ENCODE peak calls at places on chromosomes 12 and 14, in nine cellular contexts. R, N, F, A, K, O, W, U and Q are unnamed samples.

GRCh38 chr14:104263671-104264358 is 125.4 kb downstream of the KIF26A start:
- DNase-seq in R (peak), N (no peak), F (no peak), A (no peak), K (no peak), O (no peak), W (peak), U (peak), Q (no peak)

GRCh38 chr12:49091056-49091835 is 3.4 kb downstream of the DHH start:
- DNase-seq in R (no peak), N (no peak), F (no peak), A (no peak), K (no peak), O (no peak), W (peak), U (no peak), Q (no peak)

GRCh38 chr14:78356406-78356805 is 186.2 kb downstream of the NRXN3 start:
- DNase-seq in R (no peak), N (no peak), F (no peak), A (no peak), K (no peak), O (no peak), W (peak), U (no peak), Q (no peak)

GRCh38 chr12:111503116-111503515 is 96.0 kb downstream of the ATXN2 start:
- DNase-seq in R (no peak), N (no peak), F (no peak), A (peak), K (no peak), O (no peak), W (no peak), U (no peak), Q (no peak)

GRCh38 chr12:38411947-38412346 is 95.4 kb downstream of the ALG10B start:
- DNase-seq in R (no peak), N (no peak), F (no peak), A (no peak), K (no peak), O (no peak), W (no peak), U (no peak), Q (no peak)

GRCh38 chr12:130161261-130162231 is 718 bp upstream of the FZD10 start:
- DNase-seq in R (no peak), N (peak), F (no peak), A (no peak), K (no peak), O (no peak), W (peak), U (no peak), Q (no peak)

GRCh38 chr14:68447581-68448281 is 345.1 kb downstream of the ZFP36L1 start:
- DNase-seq in R (no peak), N (no peak), F (no peak), A (no peak), K (no peak), O (no peak), W (no peak), U (no peak), Q (no peak)

GRCh38 chr12:31749024-31749704 is 20.3 kb upstream of the AMN1 start:
- DNase-seq in R (peak), N (peak), F (peak), A (peak), K (peak), O (peak), W (peak), U (peak), Q (peak)

GRCh38 chr12:108967869-108968540 is 52.9 kb downstream of the SVOP start:
- DNase-seq in R (no peak), N (no peak), F (no peak), A (no peak), K (no peak), O (no peak), W (peak), U (no peak), Q (no peak)

GRCh38 chr12:45655186-45655585 is 74.3 kb upstream of the ARID2 start:
- DNase-seq in R (no peak), N (no peak), F (peak), A (peak), K (peak), O (no peak), W (no peak), U (no peak), Q (no peak)

GRCh38 chr14:85487215-85487614 is 42.7 kb upstream of the FLRT2 start:
- DNase-seq in R (no peak), N (no peak), F (no peak), A (peak), K (no peak), O (no peak), W (no peak), U (no peak), Q (no peak)

GRCh38 chr12:127381681-127382080 is 885.3 kb upstream of the TMEM132C start:
- DNase-seq in R (no peak), N (no peak), F (no peak), A (no peak), K (no peak), O (no peak), W (no peak), U (no peak), Q (no peak)

GRCh38 chr12:124940393-124941169 is 26.1 kb upstream of the UBC start:
- DNase-seq in R (peak), N (peak), F (no peak), A (peak), K (peak), O (peak), W (peak), U (peak), Q (peak)

GRCh38 chr12:62787606-62788005 is 147.3 kb downstream of the PPM1H start:
- DNase-seq in R (no peak), N (no peak), F (no peak), A (no peak), K (no peak), O (no peak), W (no peak), U (no peak), Q (no peak)

GRCh38 chr12:109938947-109939346 is 38.9 kb downstream of the TCHP start:
- DNase-seq in R (no peak), N (no peak), F (no peak), A (no peak), K (no peak), O (no peak), W (no peak), U (no peak), Q (no peak)

GRCh38 chr14:68723808-68724268 is 69.0 kb downstream of the ZFP36L1 start:
- DNase-seq in R (no peak), N (no peak), F (no peak), A (no peak), K (no peak), O (no peak), W (no peak), U (no peak), Q (no peak)

GRCh38 chr14:55578511-55578910 is 1.5 kb upstream of the KTN1 start:
- DNase-seq in R (no peak), N (no peak), F (no peak), A (no peak), K (no peak), O (no peak), W (no peak), U (no peak), Q (no peak)

GRCh38 chr12:51721281-51721940 is 127.1 kb downstream of the FIGNL2 start:
- DNase-seq in R (no peak), N (peak), F (no peak), A (peak), K (peak), O (peak), W (peak), U (no peak), Q (no peak)

GRCh38 chr14:91230363-91231035 is 14.0 kb downstream of the GPR68 start:
- DNase-seq in R (no peak), N (no peak), F (no peak), A (peak), K (no peak), O (no peak), W (no peak), U (no peak), Q (no peak)

GRCh38 chr12:53596920-53597363 is 29.2 kb downstream of the ATF7 start:
- DNase-seq in R (no peak), N (no peak), F (no peak), A (peak), K (no peak), O (no peak), W (no peak), U (no peak), Q (peak)

GRCh38 chr12:95908573-95908972 is 33.8 kb downstream of the CCDC38 start:
- DNase-seq in R (no peak), N (no peak), F (no peak), A (peak), K (no peak), O (no peak), W (no peak), U (no peak), Q (no peak)

GRCh38 chr12:88067301-88067700 is 38.1 kb upstream of the C12orf50 start:
- DNase-seq in R (no peak), N (no peak), F (no peak), A (peak), K (no peak), O (no peak), W (no peak), U (no peak), Q (no peak)

GRCh38 chr14:35366048-35366428 is 38.5 kb downstream of the NFKBIA start:
- DNase-seq in R (no peak), N (no peak), F (peak), A (peak), K (no peak), O (peak), W (peak), U (no peak), Q (no peak)

GRCh38 chr12:11573880-11574279 is 75.6 kb upstream of the ETV6 start:
- DNase-seq in R (no peak), N (no peak), F (no peak), A (no peak), K (no peak), O (no peak), W (no peak), U (no peak), Q (no peak)

GRCh38 chr12:2462087-2462486 is 332.7 kb upstream of the FKBP4 start:
- DNase-seq in R (no peak), N (no peak), F (no peak), A (no peak), K (no peak), O (no peak), W (no peak), U (no peak), Q (no peak)

GRCh38 chr12:3122841-3123678 is 45.9 kb downstream of the TSPAN9 start:
- DNase-seq in R (no peak), N (no peak), F (no peak), A (peak), K (no peak), O (peak), W (peak), U (peak), Q (no peak)

GRCh38 chr14:78863143-78863542 is 693.0 kb downstream of the NRXN3 start:
- DNase-seq in R (no peak), N (peak), F (peak), A (peak), K (no peak), O (no peak), W (peak), U (no peak), Q (no peak)

GRCh38 chr14:67532998-67533753 is at the start of gene PLEKHH1:
- DNase-seq in R (peak), N (peak), F (peak), A (peak), K (no peak), O (peak), W (peak), U (peak), Q (no peak)

GRCh38 chr14:68795602-68796417 is 2.9 kb upstream of the ZFP36L1 start:
- DNase-seq in R (peak), N (peak), F (no peak), A (peak), K (no peak), O (peak), W (peak), U (peak), Q (no peak)

GRCh38 chr14:104346112-104346462 is 207.7 kb downstream of the KIF26A start:
- DNase-seq in R (no peak), N (no peak), F (no peak), A (no peak), K (no peak), O (no peak), W (peak), U (no peak), Q (no peak)

GRCh38 chr14:59406454-59407245 is 58.5 kb downstream of the GPR135 start:
- DNase-seq in R (no peak), N (no peak), F (no peak), A (peak), K (no peak), O (no peak), W (no peak), U (no peak), Q (no peak)

GRCh38 chr12:128609861-128610260 is 213.9 kb downstream of the SLC15A4 start:
- DNase-seq in R (no peak), N (no peak), F (no peak), A (no peak), K (no peak), O (no peak), W (peak), U (no peak), Q (no peak)

GRCh38 chr12:89299951-89300350 is 52.4 kb downstream of the DUSP6 start:
- DNase-seq in R (no peak), N (no peak), F (no peak), A (no peak), K (no peak), O (no peak), W (no peak), U (no peak), Q (no peak)

GRCh38 chr14:68111733-68112270 is 292.2 kb downstream of the RAD51B start:
- DNase-seq in R (no peak), N (no peak), F (no peak), A (no peak), K (no peak), O (no peak), W (no peak), U (no peak), Q (no peak)

GRCh38 chr14:81162941-81163340 is 57.8 kb downstream of the GTF2A1 start:
- DNase-seq in R (no peak), N (no peak), F (peak), A (peak), K (no peak), O (no peak), W (no peak), U (no peak), Q (no peak)

GRCh38 chr12:95760371-95760770 is 30.2 kb downstream of the NTN4 start:
- DNase-seq in R (no peak), N (no peak), F (no peak), A (no peak), K (no peak), O (no peak), W (no peak), U (no peak), Q (no peak)

GRCh38 chr12:120290541-120291312 is 976 bp downstream of the RNU4-2 start:
- DNase-seq in R (peak), N (no peak), F (peak), A (no peak), K (no peak), O (no peak), W (peak), U (peak), Q (no peak)